ENCODE peak calls at places on chromosomes 11 and 22, in four cellular contexts. One of them, this sample, is unnamed.

GRCh38 chr11:8309862-8310261 is 46.2 kb upstream of the LMO1 start:
- DNase-seq in WTC11: no peak
- DNase-seq in GM12878: no peak
- DNase-seq in K562: no peak
- DNase-seq in this sample: peak

GRCh38 chr11:114477946-114478537 is 38.8 kb downstream of the REXO2 start:
- DNase-seq in WTC11: no peak
- DNase-seq in GM12878: no peak
- DNase-seq in K562: no peak
- DNase-seq in this sample: no peak

GRCh38 chr11:68749061-68749491 is 2.2 kb downstream of the TESMIN start:
- DNase-seq in WTC11: no peak
- DNase-seq in GM12878: no peak
- DNase-seq in K562: no peak
- DNase-seq in this sample: no peak

GRCh38 chr22:19918332-19919106 is 23.1 kb upstream of the COMT start:
- DNase-seq in K562: peak
- DNase-seq in WTC11: no peak
- DNase-seq in GM12878: no peak
- DNase-seq in this sample: no peak

GRCh38 chr11:1348748-1349073 is 39.3 kb upstream of the TOLLIP start:
- DNase-seq in K562: no peak
- DNase-seq in GM12878: no peak
- DNase-seq in WTC11: no peak
- DNase-seq in this sample: no peak

GRCh38 chr11:75413864-75414263 is 14.5 kb downstream of the RPS3 start:
- DNase-seq in K562: no peak
- DNase-seq in WTC11: no peak
- DNase-seq in GM12878: no peak
- DNase-seq in this sample: no peak

GRCh38 chr11:134047586-134047999 is 21.3 kb upstream of the JAM3 start:
- DNase-seq in K562: no peak
- DNase-seq in GM12878: no peak
- DNase-seq in WTC11: no peak
- DNase-seq in this sample: no peak

GRCh38 chr11:92979176-92979575 is 9.7 kb downstream of the MTNR1B start:
- DNase-seq in WTC11: no peak
- DNase-seq in GM12878: no peak
- DNase-seq in K562: no peak
- DNase-seq in this sample: peak

GRCh38 chr22:35431483-35432205 is 31.7 kb downstream of the MCM5 start:
- DNase-seq in GM12878: no peak
- DNase-seq in WTC11: no peak
- DNase-seq in K562: no peak
- DNase-seq in this sample: no peak

GRCh38 chr22:41885116-41885515 is 29.8 kb downstream of the SHISA8 start:
- DNase-seq in WTC11: no peak
- DNase-seq in GM12878: no peak
- DNase-seq in K562: no peak
- DNase-seq in this sample: no peak

GRCh38 chr11:71300187-71300586 is 47.8 kb upstream of the SHANK2 start:
- DNase-seq in WTC11: no peak
- DNase-seq in K562: no peak
- DNase-seq in GM12878: no peak
- DNase-seq in this sample: no peak

GRCh38 chr11:96234866-96235441 is 108.0 kb downstream of the MAML2 start:
- DNase-seq in WTC11: no peak
- DNase-seq in K562: no peak
- DNase-seq in GM12878: no peak
- DNase-seq in this sample: no peak

GRCh38 chr11:130652671-130653335 is 204.4 kb downstream of the ADAMTS15 start:
- DNase-seq in GM12878: no peak
- DNase-seq in K562: no peak
- DNase-seq in WTC11: no peak
- DNase-seq in this sample: no peak

GRCh38 chr22:44143596-44143995 is 37.1 kb upstream of the PARVG start:
- DNase-seq in GM12878: no peak
- DNase-seq in K562: no peak
- DNase-seq in WTC11: no peak
- DNase-seq in this sample: no peak

GRCh38 chr22:47275479-47276218 is 513.2 kb downstream of the TBC1D22A start:
- DNase-seq in WTC11: peak
- DNase-seq in GM12878: no peak
- DNase-seq in K562: no peak
- DNase-seq in this sample: no peak

GRCh38 chr11:34358258-34358665 is 452 bp upstream of the ABTB2 start:
- DNase-seq in K562: peak
- DNase-seq in WTC11: peak
- DNase-seq in GM12878: no peak
- DNase-seq in this sample: no peak

GRCh38 chr11:100756556-100756955 is 69.5 kb downstream of the ARHGAP42 start:
- DNase-seq in GM12878: no peak
- DNase-seq in WTC11: no peak
- DNase-seq in K562: no peak
- DNase-seq in this sample: no peak

GRCh38 chr11:121066623-121067022 is 34.4 kb upstream of the TECTA start:
- DNase-seq in K562: no peak
- DNase-seq in GM12878: no peak
- DNase-seq in WTC11: no peak
- DNase-seq in this sample: no peak

GRCh38 chr11:133134561-133135173 is 397.6 kb downstream of the OPCML start:
- DNase-seq in WTC11: peak
- DNase-seq in K562: peak
- DNase-seq in GM12878: peak
- DNase-seq in this sample: peak

GRCh38 chr11:79081441-79082124 is 359.2 kb downstream of the TENM4 start:
- DNase-seq in K562: no peak
- DNase-seq in WTC11: no peak
- DNase-seq in GM12878: no peak
- DNase-seq in this sample: no peak

DNA sequence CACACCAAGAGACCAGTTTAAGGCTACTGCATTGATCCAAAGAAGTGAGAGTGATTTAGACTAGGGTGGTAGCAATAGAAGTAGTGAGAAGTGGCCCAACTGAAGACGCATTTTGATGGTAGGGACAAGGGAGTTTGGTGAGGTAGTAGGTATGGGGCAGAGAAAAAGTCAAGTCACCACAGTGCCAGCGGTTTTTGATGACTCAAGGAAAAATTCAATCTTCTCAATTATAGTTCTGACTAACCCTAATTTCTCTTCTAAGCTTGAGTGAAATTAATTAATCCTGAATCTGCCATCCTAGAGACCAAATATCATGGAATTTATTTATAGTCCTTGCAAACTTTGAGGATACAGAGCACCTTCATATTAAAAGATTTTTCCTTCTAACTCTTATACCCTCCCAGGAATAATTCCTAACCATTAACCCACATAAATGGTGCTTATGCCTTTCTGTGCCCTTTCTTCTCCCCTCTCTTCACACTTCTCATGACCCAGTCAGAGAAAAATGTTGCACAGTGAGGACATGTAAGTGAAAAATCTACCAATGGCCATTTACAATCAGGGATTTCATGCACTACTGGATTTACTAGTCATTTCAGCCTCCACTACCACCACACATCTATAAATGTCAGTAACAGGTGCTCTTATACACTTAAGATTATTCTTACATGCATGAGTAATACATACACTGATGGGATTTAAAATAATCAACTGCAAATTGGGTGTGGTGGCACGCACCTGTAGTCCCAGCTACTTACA is 45.9 kb upstream of the ARHGAP32 start:
- DNase-seq in GM12878: no peak
- DNase-seq in WTC11: no peak
- DNase-seq in K562: no peak
- DNase-seq in this sample: no peak
- TF ChIP-seq USF1 in GM12878: no peak
- TF ChIP-seq USF1 in WTC11: no peak
- TF ChIP-seq USF1 in K562: no peak
- TF ChIP-seq USF1 in this sample: no peak

DNA sequence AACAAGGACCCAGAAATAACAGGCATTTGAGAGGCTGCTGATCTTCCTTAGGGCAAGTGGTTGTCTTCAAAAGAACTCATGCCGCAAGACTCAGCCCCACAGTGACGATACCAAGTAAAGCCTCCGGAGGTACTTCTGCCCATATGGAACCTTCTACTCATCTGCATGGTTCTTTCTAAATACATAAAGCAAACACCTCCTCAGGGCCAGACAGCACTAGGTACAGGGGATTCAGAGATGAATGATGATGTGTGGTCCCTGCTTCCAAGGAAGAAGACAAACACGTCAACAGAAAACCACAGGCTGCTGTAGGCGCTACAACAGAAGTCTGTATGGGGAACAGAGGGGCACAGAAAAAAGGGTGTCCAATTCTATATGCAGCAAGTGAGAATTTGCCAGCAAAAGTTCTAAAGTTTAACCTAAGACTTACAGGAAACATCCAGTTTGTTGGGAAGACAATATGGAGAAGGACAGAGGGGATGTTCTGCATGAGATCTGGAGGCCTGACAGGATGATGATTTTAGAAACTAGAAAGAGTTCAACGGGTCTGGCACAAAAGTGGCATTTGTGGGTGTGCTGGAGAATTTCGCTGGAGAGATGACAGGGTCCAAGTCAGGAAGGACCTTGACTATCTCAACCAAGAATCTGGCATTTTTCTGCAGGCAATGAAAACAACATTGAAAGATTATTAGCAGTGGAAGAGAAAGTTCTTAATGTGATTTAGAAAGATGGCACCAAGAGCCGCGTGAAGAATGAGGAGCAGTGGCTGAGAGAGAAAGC is 23.7 kb downstream of the JAML start:
- DNase-seq in GM12878: no peak
- DNase-seq in WTC11: no peak
- DNase-seq in K562: no peak
- DNase-seq in this sample: no peak
- TF ChIP-seq USF1 in GM12878: no peak
- TF ChIP-seq USF1 in WTC11: no peak
- TF ChIP-seq USF1 in K562: no peak
- TF ChIP-seq USF1 in this sample: no peak

GRCh38 chr22:22197993-22198402 is 46.6 kb upstream of the VPREB1 start:
- DNase-seq in GM12878: no peak
- DNase-seq in K562: no peak
- DNase-seq in WTC11: no peak
- DNase-seq in this sample: no peak

GRCh38 chr22:22200569-22201184 is 43.9 kb upstream of the VPREB1 start:
- DNase-seq in K562: no peak
- DNase-seq in WTC11: no peak
- DNase-seq in GM12878: no peak
- DNase-seq in this sample: no peak

GRCh38 chr22:22201185-22201924 is 43.2 kb upstream of the VPREB1 start:
- DNase-seq in GM12878: no peak
- DNase-seq in K562: peak
- DNase-seq in WTC11: peak
- DNase-seq in this sample: peak

GRCh38 chr22:22198751-22199150 is 45.8 kb upstream of the VPREB1 start:
- DNase-seq in WTC11: no peak
- DNase-seq in K562: no peak
- DNase-seq in GM12878: no peak
- DNase-seq in this sample: no peak

DNA sequence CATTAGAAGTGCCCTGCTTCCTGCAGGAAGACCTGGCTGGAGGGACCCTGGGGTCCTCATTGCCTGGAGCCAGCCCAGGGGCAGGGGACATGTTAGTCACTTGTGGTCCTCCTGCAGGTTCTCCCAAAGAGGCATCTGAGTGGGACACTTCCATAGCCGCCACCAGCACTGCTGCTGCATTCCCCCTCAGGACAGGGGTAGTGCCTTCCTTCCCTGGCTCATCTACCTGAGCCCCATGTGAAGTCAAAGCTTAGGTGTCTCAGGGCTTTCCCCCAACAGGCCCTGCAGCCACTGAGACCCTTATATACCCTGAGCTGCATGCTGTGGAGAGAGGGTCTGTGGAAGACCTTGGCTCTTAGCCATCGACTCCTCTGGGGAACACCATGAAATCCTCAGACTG is 45.0 kb upstream of the VPREB1 start:
- DNase-seq in GM12878: no peak
- DNase-seq in WTC11: no peak
- DNase-seq in K562: no peak
- DNase-seq in this sample: no peak
- TF ChIP-seq USF1 in GM12878: no peak
- TF ChIP-seq USF1 in WTC11: no peak
- TF ChIP-seq USF1 in K562: no peak
- TF ChIP-seq USF1 in this sample: no peak

DNA sequence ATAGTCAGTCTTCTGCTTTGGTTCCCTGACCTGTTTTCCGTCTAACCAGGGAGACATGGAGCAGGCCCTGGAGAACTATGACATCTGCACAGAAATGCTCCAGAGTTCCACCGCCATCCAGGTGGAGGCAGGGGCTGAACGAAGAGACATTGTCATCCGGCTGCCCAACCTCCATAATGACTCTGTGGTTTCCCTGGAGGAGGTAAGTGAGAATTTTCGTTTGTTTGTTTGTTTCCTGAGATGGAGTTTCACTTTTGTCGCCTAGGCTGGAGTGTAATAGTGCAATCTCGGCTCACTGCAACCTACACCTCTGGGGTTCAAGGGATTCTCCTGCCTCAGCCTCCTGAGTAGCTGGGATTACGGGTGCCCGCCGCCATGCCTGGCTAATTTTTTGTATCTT is 52.9 kb downstream of the CABIN1 start:
- DNase-seq in GM12878: no peak
- DNase-seq in K562: no peak
- DNase-seq in WTC11: no peak
- DNase-seq in this sample: no peak
- TF ChIP-seq USF1 in GM12878: no peak
- TF ChIP-seq USF1 in K562: no peak
- TF ChIP-seq USF1 in WTC11: no peak
- TF ChIP-seq USF1 in this sample: no peak

GRCh38 chr22:26673485-26673884 is 16.1 kb downstream of the MIAT start:
- DNase-seq in GM12878: no peak
- DNase-seq in WTC11: no peak
- DNase-seq in K562: no peak
- DNase-seq in this sample: no peak

GRCh38 chr22:26672060-26672471 is 14.7 kb downstream of the MIAT start:
- DNase-seq in GM12878: no peak
- DNase-seq in K562: no peak
- DNase-seq in WTC11: no peak
- DNase-seq in this sample: no peak

GRCh38 chr22:26670459-26670858 is 13.1 kb downstream of the MIAT start:
- DNase-seq in K562: no peak
- DNase-seq in WTC11: no peak
- DNase-seq in GM12878: no peak
- DNase-seq in this sample: no peak

GRCh38 chr22:26672590-26673468 is 15.4 kb downstream of the MIAT start:
- DNase-seq in GM12878: peak
- DNase-seq in WTC11: peak
- DNase-seq in K562: peak
- DNase-seq in this sample: peak

GRCh38 chr22:26671317-26672059 is 14.1 kb downstream of the MIAT start:
- DNase-seq in WTC11: no peak
- DNase-seq in K562: no peak
- DNase-seq in GM12878: peak
- DNase-seq in this sample: no peak
- TF ChIP-seq USF1 in WTC11: no peak
- TF ChIP-seq USF1 in K562: no peak
- TF ChIP-seq USF1 in GM12878: no peak
- TF ChIP-seq USF1 in this sample: no peak